ENCODE peak calls at places on chromosomes 5 and 9, in nine cellular contexts. E is neural progenitor cell; M is PC-3; D is AML-193; W is iPS-NIHi11; U is erythroblast; Z is IMR-90; G is osteocyte; B is effector memory CD8-positive, alpha-beta T cell. L is an unnamed sample.

GRCh38 chr5:53983568-53984465 is 326.6 kb downstream of the ARL15 start:
- DNase-seq in E (no peak), M (peak), D (no peak), W (no peak), U (no peak), Z (peak), G (no peak), B (no peak), L (no peak)

GRCh38 chr5:60377826-60378225 is 322.1 kb downstream of the DEPDC1B start:
- DNase-seq in E (no peak), M (no peak), D (no peak), W (no peak), U (no peak), Z (no peak), G (no peak), B (no peak), L (no peak)

GRCh38 chr9:123816817-123817472 is 113.0 kb downstream of the DENND1A start:
- DNase-seq in E (no peak), M (no peak), D (no peak), W (no peak), U (no peak), Z (no peak), G (no peak), B (no peak), L (no peak)

GRCh38 chr5:14954620-14955343 is 83.2 kb upstream of the ANKH start:
- DNase-seq in E (no peak), M (no peak), D (no peak), W (no peak), U (no peak), Z (no peak), G (no peak), B (no peak), L (no peak)

GRCh38 chr5:73528248-73528647 is 30.0 kb downstream of the BTF3 start:
- DNase-seq in E (no peak), M (no peak), D (no peak), W (no peak), U (no peak), Z (no peak), G (no peak), B (no peak), L (no peak)

GRCh38 chr5:35773936-35774335 is 82.8 kb upstream of the IL7R start:
- DNase-seq in E (no peak), M (no peak), D (no peak), W (no peak), U (no peak), Z (peak), G (no peak), B (no peak), L (no peak)

GRCh38 chr9:114343471-114344187 is 14.0 kb downstream of the ORM2 start:
- DNase-seq in E (no peak), M (no peak), D (no peak), W (no peak), U (no peak), Z (peak), G (no peak), B (no peak), L (no peak)

GRCh38 chr5:89457411-89458329 is 574.7 kb upstream of the MEF2C start:
- DNase-seq in E (no peak), M (peak), D (no peak), W (no peak), U (no peak), Z (no peak), G (no peak), B (no peak), L (no peak)

GRCh38 chr9:134287591-134288518 is 38.4 kb upstream of the RXRA start:
- DNase-seq in E (peak), M (no peak), D (no peak), W (peak), U (no peak), Z (no peak), G (no peak), B (no peak), L (no peak)

GRCh38 chr9:122986010-122986409 is 45.2 kb downstream of the RABGAP1 start:
- DNase-seq in E (no peak), M (no peak), D (no peak), W (no peak), U (no peak), Z (no peak), G (no peak), B (no peak), L (no peak)

GRCh38 chr5:157571357-157571827 is 4.2 kb downstream of the ADAM19 start:
- DNase-seq in E (no peak), M (no peak), D (peak), W (no peak), U (no peak), Z (peak), G (no peak), B (peak), L (peak)

GRCh38 chr9:6383551-6384225 is 29.3 kb upstream of the UHRF2 start:
- DNase-seq in E (no peak), M (no peak), D (no peak), W (no peak), U (no peak), Z (peak), G (no peak), B (no peak), L (no peak)

GRCh38 chr5:135538261-135538660 is 2.5 kb upstream of the NEUROG1 start:
- DNase-seq in E (no peak), M (no peak), D (no peak), W (no peak), U (no peak), Z (no peak), G (peak), B (no peak), L (no peak)

GRCh38 chr5:82296929-82297328 is 18.8 kb upstream of the RPS23 start:
- DNase-seq in E (no peak), M (no peak), D (no peak), W (no peak), U (no peak), Z (no peak), G (no peak), B (no peak), L (no peak)

GRCh38 chr9:73179594-73179993 is 27.9 kb downstream of the ANXA1 start:
- DNase-seq in E (peak), M (peak), D (no peak), W (peak), U (no peak), Z (peak), G (no peak), B (no peak), L (no peak)

GRCh38 chr9:126337690-126338426 is 11.2 kb downstream of the MVB12B start:
- DNase-seq in E (no peak), M (no peak), D (no peak), W (no peak), U (no peak), Z (no peak), G (no peak), B (no peak), L (no peak)

GRCh38 chr5:175212203-175212602 is 231.8 kb downstream of the DRD1 start:
- DNase-seq in E (no peak), M (no peak), D (no peak), W (no peak), U (no peak), Z (no peak), G (no peak), B (no peak), L (no peak)

GRCh38 chr9:135340726-135341475 is 138.7 kb upstream of the PPP1R26 start:
- DNase-seq in E (no peak), M (no peak), D (no peak), W (no peak), U (no peak), Z (no peak), G (no peak), B (no peak), L (no peak)

GRCh38 chr9:95284152-95284551 is 33.4 kb downstream of the FANCC start:
- DNase-seq in E (no peak), M (peak), D (no peak), W (no peak), U (no peak), Z (peak), G (no peak), B (no peak), L (no peak)

GRCh38 chr9:33719581-33720374 is 75.6 kb upstream of the PRSS3 start:
- DNase-seq in E (peak), M (peak), D (peak), W (peak), U (peak), Z (no peak), G (no peak), B (peak), L (peak)

GRCh38 chr9:14511452-14511851 is 181.8 kb downstream of the ZDHHC21 start:
- DNase-seq in E (no peak), M (peak), D (no peak), W (no peak), U (peak), Z (no peak), G (no peak), B (no peak), L (no peak)

GRCh38 chr9:76898786-76899185 is 7.1 kb downstream of the PRUNE2 start:
- DNase-seq in E (no peak), M (no peak), D (no peak), W (no peak), U (no peak), Z (no peak), G (no peak), B (no peak), L (no peak)

GRCh38 chr5:78920604-78921003 is 64.5 kb downstream of the ARSB start:
- DNase-seq in E (no peak), M (peak), D (no peak), W (peak), U (no peak), Z (peak), G (no peak), B (no peak), L (no peak)

GRCh38 chr5:61362796-61363364 is 30.8 kb downstream of the ZSWIM6 start:
- DNase-seq in E (peak), M (no peak), D (no peak), W (peak), U (peak), Z (peak), G (no peak), B (no peak), L (no peak)

GRCh38 chr9:93207326-93207814 is 23.4 kb downstream of the WNK2 start:
- DNase-seq in E (no peak), M (no peak), D (no peak), W (no peak), U (no peak), Z (peak), G (no peak), B (no peak), L (no peak)

GRCh38 chr9:120860083-120860482 is 16.9 kb downstream of the PHF19 start:
- DNase-seq in E (no peak), M (no peak), D (no peak), W (no peak), U (no peak), Z (no peak), G (no peak), B (no peak), L (no peak)

GRCh38 chr5:178469011-178469974 is 120.9 kb downstream of the COL23A1 start:
- DNase-seq in E (no peak), M (no peak), D (no peak), W (no peak), U (no peak), Z (no peak), G (peak), B (no peak), L (no peak)

GRCh38 chr9:135502168-135502872 is 1.8 kb downstream of the MRPS2 start:
- DNase-seq in E (no peak), M (no peak), D (no peak), W (no peak), U (no peak), Z (no peak), G (no peak), B (no peak), L (no peak)

GRCh38 chr5:172943906-172944305 is 15.3 kb upstream of the RPL26L1 start:
- DNase-seq in E (no peak), M (no peak), D (no peak), W (no peak), U (no peak), Z (no peak), G (no peak), B (no peak), L (no peak)

GRCh38 chr9:22037954-22038690 is 29.0 kb upstream of the CDKN2B start:
- DNase-seq in E (no peak), M (peak), D (peak), W (no peak), U (peak), Z (peak), G (no peak), B (no peak), L (peak)

GRCh38 chr9:136539427-136540412 is 6.1 kb downstream of the NOTCH1 start:
- DNase-seq in E (no peak), M (peak), D (peak), W (peak), U (no peak), Z (no peak), G (no peak), B (peak), L (peak)

GRCh38 chr5:6748142-6748541 is 34.9 kb downstream of the TENT4A start:
- DNase-seq in E (no peak), M (no peak), D (no peak), W (no peak), U (no peak), Z (no peak), G (no peak), B (no peak), L (no peak)

GRCh38 chr9:120571443-120572257 is 8.3 kb downstream of the CDK5RAP2 start:
- DNase-seq in E (no peak), M (no peak), D (no peak), W (no peak), U (no peak), Z (peak), G (no peak), B (no peak), L (no peak)

GRCh38 chr9:37029776-37030590 is 4.1 kb downstream of the PAX5 start:
- DNase-seq in E (peak), M (no peak), D (no peak), W (no peak), U (no peak), Z (no peak), G (no peak), B (no peak), L (no peak)

GRCh38 chr5:35229076-35230042 is 928 bp downstream of the PRLR start:
- DNase-seq in E (peak), M (peak), D (peak), W (peak), U (no peak), Z (no peak), G (no peak), B (no peak), L (no peak)

GRCh38 chr5:88829773-88830172 is 53.2 kb downstream of the MEF2C start:
- DNase-seq in E (no peak), M (no peak), D (no peak), W (no peak), U (peak), Z (no peak), G (no peak), B (no peak), L (no peak)

GRCh38 chr5:180090098-180090768 is 18.7 kb upstream of the RNF130 start:
- DNase-seq in E (peak), M (peak), D (peak), W (peak), U (peak), Z (peak), G (peak), B (peak), L (peak)

GRCh38 chr5:78286288-78286687 is 8.2 kb downstream of the AP3B1 start:
- DNase-seq in E (no peak), M (no peak), D (no peak), W (no peak), U (no peak), Z (no peak), G (no peak), B (no peak), L (no peak)

GRCh38 chr9:79658926-79659325 is 87.2 kb downstream of the TLE4 start:
- DNase-seq in E (no peak), M (no peak), D (no peak), W (no peak), U (no peak), Z (no peak), G (no peak), B (no peak), L (no peak)

GRCh38 chr9:108104991-108105390 is 615.4 kb upstream of the KLF4 start:
- DNase-seq in E (no peak), M (no peak), D (no peak), W (no peak), U (no peak), Z (no peak), G (no peak), B (no peak), L (no peak)

L was measured in central memory CD4-positive, alpha-beta T cell.